ENCODE peak calls at places on chromosomes 12 and 14, in nine cellular contexts. G is neuronal stem cell, V is tibial artery, C is hippocampal formation, Q is GM12865, S is NCI-H748 treated with DMSO at 0.1 percent for 48 hours, Y is EH, N is left ventricle myocardium inferior, K is A549. J is an unnamed sample.

GRCh38 chr12:19369691-19370148 is 69.6 kb upstream of the AEBP2 start:
- DNase-seq in G (no peak), V (peak), C (peak), Q (no peak), S (no peak), Y (peak), N (no peak), K (no peak), J (no peak)

GRCh38 chr12:125538800-125539199 is 473.6 kb downstream of the AACS start:
- DNase-seq in G (no peak), V (no peak), C (no peak), Q (no peak), S (no peak), Y (no peak), N (no peak), K (no peak), J (no peak)

GRCh38 chr14:22721213-22721612 is 45.3 kb upstream of the OXA1L start:
- DNase-seq in G (no peak), V (no peak), C (no peak), Q (peak), S (no peak), Y (no peak), N (no peak), K (no peak), J (no peak)

GRCh38 chr14:53553221-53553620 is 400.1 kb upstream of the DDHD1 start:
- DNase-seq in G (no peak), V (no peak), C (no peak), Q (no peak), S (no peak), Y (no peak), N (no peak), K (no peak), J (no peak)

GRCh38 chr14:104593241-104593701 is 11.3 kb downstream of the TMEM179 start:
- DNase-seq in G (no peak), V (no peak), C (no peak), Q (no peak), S (no peak), Y (no peak), N (no peak), K (no peak), J (no peak)

GRCh38 chr14:55777867-55778266 is 197.9 kb downstream of the KTN1 start:
- DNase-seq in G (no peak), V (no peak), C (no peak), Q (no peak), S (no peak), Y (no peak), N (no peak), K (no peak), J (no peak)

GRCh38 chr12:69880566-69880965 is 55.5 kb downstream of the MYRFL start:
- DNase-seq in G (no peak), V (no peak), C (no peak), Q (no peak), S (no peak), Y (peak), N (no peak), K (peak), J (no peak)

GRCh38 chr12:3215410-3215975 is 138.3 kb downstream of the TSPAN9 start:
- DNase-seq in G (no peak), V (no peak), C (no peak), Q (no peak), S (no peak), Y (no peak), N (no peak), K (no peak), J (no peak)

GRCh38 chr12:108930756-108931155 is 50.9 kb downstream of the DAO start:
- DNase-seq in G (no peak), V (no peak), C (no peak), Q (no peak), S (no peak), Y (no peak), N (no peak), K (no peak), J (no peak)

GRCh38 chr12:94271351-94271750 is 123.0 kb downstream of the PLXNC1 start:
- DNase-seq in G (no peak), V (no peak), C (no peak), Q (peak), S (no peak), Y (no peak), N (no peak), K (no peak), J (no peak)

GRCh38 chr12:77062846-77063461 is 2.4 kb downstream of the E2F7 start:
- DNase-seq in G (no peak), V (no peak), C (no peak), Q (peak), S (no peak), Y (peak), N (no peak), K (no peak), J (no peak)

GRCh38 chr14:44453433-44454171 is 53.5 kb downstream of the FSCB start:
- DNase-seq in G (no peak), V (no peak), C (no peak), Q (peak), S (peak), Y (no peak), N (no peak), K (peak), J (no peak)

GRCh38 chr14:33369972-33370371 is 431.3 kb downstream of the NPAS3 start:
- DNase-seq in G (no peak), V (no peak), C (no peak), Q (peak), S (no peak), Y (no peak), N (no peak), K (no peak), J (no peak)